ENCODE peak calls at places on chromosomes 16 and 17, in four cellular contexts. U is AG04450, A is HFF-Myc, C is NCI-H1105 treated with DMSO at 0.1 percent for 48 hours. X is an unnamed sample.

GRCh38 chr17:76207670-76208069 is 32.6 kb downstream of the RNF157 start:
- DNase-seq in U (no peak), A (no peak), C (no peak), X (no peak)

GRCh38 chr17:62968445-62968923 is 2.4 kb downstream of the TANC2 start:
- DNase-seq in U (peak; percentile 78), A (peak; percentile 75), C (peak; percentile 87), X (peak; percentile 84)

GRCh38 chr16:89314357-89314756 is 96.9 kb downstream of the ZNF778 start:
- DNase-seq in U (no peak), A (no peak), C (no peak), X (no peak)

GRCh38 chr17:69093279-69093789 is 32.6 kb upstream of the ABCA9 start:
- DNase-seq in U (no peak), A (no peak), C (no peak), X (no peak)

GRCh38 chr17:10197721-10198508 is 491 bp downstream of the GAS7 start:
- DNase-seq in U (no peak), A (no peak), C (no peak), X (no peak)

GRCh38 chr16:50298075-50298460 is 31.7 kb downstream of the ADCY7 start:
- DNase-seq in U (no peak), A (no peak), C (no peak), X (no peak)

GRCh38 chr16:49468611-49469322 is 95.2 kb downstream of the C16orf78 start:
- DNase-seq in U (no peak), A (no peak), C (no peak), X (no peak)

GRCh38 chr17:34487616-34488015 is 91.8 kb upstream of the TMEM132E start:
- DNase-seq in U (no peak), A (no peak), C (no peak), X (no peak)

GRCh38 chr17:39551879-39552278 is 55.8 kb downstream of the NEUROD2 start:
- DNase-seq in U (no peak), A (no peak), C (no peak), X (no peak)

GRCh38 chr17:63285566-63285965 is 160.5 kb downstream of the CYB561 start:
- DNase-seq in U (no peak), A (no peak), C (no peak), X (no peak)

GRCh38 chr17:4405038-4405669 is 28.6 kb upstream of the SPNS3 start:
- DNase-seq in U (no peak), A (no peak), C (no peak), X (no peak)

GRCh38 chr16:68377667-68378420 is 67.0 kb downstream of the PRMT7 start:
- DNase-seq in U (no peak), A (no peak), C (no peak), X (no peak)

GRCh38 chr17:39517224-39517623 is 55.9 kb downstream of the CDK12 start:
- DNase-seq in U (no peak), A (no peak), C (no peak), X (no peak)

GRCh38 chr16:50627419-50627818 is 53.7 kb downstream of the SNX20 start:
- DNase-seq in U (no peak), A (no peak), C (no peak), X (no peak)

GRCh38 chr17:44878627-44879221 is 20.5 kb downstream of the EFTUD2 start:
- DNase-seq in U (no peak), A (no peak), C (peak; percentile 31), X (peak; percentile 28)

GRCh38 chr17:55421179-55421934 is at the start of gene MMD:
- DNase-seq in U (no peak), A (no peak), C (no peak), X (peak; percentile 40)

GRCh38 chr16:85265161-85265784 is 153.0 kb upstream of the CIBAR2 start:
- DNase-seq in U (no peak), A (no peak), C (no peak), X (no peak)

GRCh38 chr17:68790481-68790880 is 164.7 kb downstream of the ABCA8 start:
- DNase-seq in U (no peak), A (no peak), C (no peak), X (no peak)

GRCh38 chr17:43094129-43094834 is 30.9 kb downstream of the BRCA1 start:
- DNase-seq in U (no peak), A (no peak), C (no peak), X (no peak)

GRCh38 chr16:4194661-4195060 is 47.2 kb downstream of the SRL start:
- DNase-seq in U (no peak), A (no peak), C (no peak), X (no peak)

GRCh38 chr17:75763613-75764416 is 1.2 kb downstream of the GALK1 start:
- DNase-seq in U (no peak), A (no peak), C (no peak), X (no peak)

GRCh38 chr16:52843386-52843785 is 209.3 kb downstream of the CHD9NB start:
- DNase-seq in U (no peak), A (no peak), C (no peak), X (no peak)

GRCh38 chr16:10519929-10520868 is 60.2 kb downstream of the EMP2 start:
- DNase-seq in U (no peak), A (no peak), C (no peak), X (no peak)

GRCh38 chr16:68069511-68070248 is 15.5 kb upstream of the NFATC3 start:
- DNase-seq in U (no peak), A (no peak), C (no peak), X (no peak)

GRCh38 chr17:81672504-81672903 is 6.0 kb downstream of the CCDC137 start:
- DNase-seq in U (no peak), A (no peak), C (no peak), X (no peak)

GRCh38 chr16:2325181-2325580 is 15.3 kb downstream of the ABCA3 start:
- DNase-seq in U (no peak), A (no peak), C (no peak), X (no peak)

GRCh38 chr16:57906385-57907316 is 64.3 kb downstream of the CNGB1 start:
- DNase-seq in U (no peak), A (no peak), C (no peak), X (no peak)

GRCh38 chr16:48609453-48610023 is 442 bp downstream of the N4BP1 start:
- DNase-seq in U (no peak), A (no peak), C (peak; percentile 76), X (peak; percentile 34)

GRCh38 chr17:47246120-47246519 is 7.5 kb upstream of the ITGB3 start:
- DNase-seq in U (no peak), A (no peak), C (no peak), X (no peak)

GRCh38 chr16:88810166-88810867 is 1.4 kb downstream of the APRT start:
- DNase-seq in U (no peak), A (no peak), C (no peak), X (no peak)

GRCh38 chr17:30864636-30865035 is 32.9 kb downstream of the ATAD5 start:
- DNase-seq in U (no peak), A (no peak), C (no peak), X (no peak)

GRCh38 chr17:49715717-49716279 is 8.0 kb upstream of the SLC35B1 start:
- DNase-seq in U (no peak), A (no peak), C (no peak), X (no peak)

GRCh38 chr16:84391151-84391873 is 23.0 kb downstream of the ATP2C2 start:
- DNase-seq in U (no peak), A (no peak), C (no peak), X (no peak)

GRCh38 chr16:81694494-81695285 is 84.4 kb upstream of the PLCG2 start:
- DNase-seq in U (no peak), A (no peak), C (no peak), X (no peak)

GRCh38 chr17:37700881-37701280 is 44.0 kb downstream of the HNF1B start:
- DNase-seq in U (no peak), A (no peak), C (no peak), X (no peak)

GRCh38 chr16:69417537-69418199 is 6.8 kb upstream of the CYB5B start:
- DNase-seq in U (no peak), A (no peak), C (no peak), X (no peak)

X was measured in NCI-H345.